ENCODE peak calls at places on chromosomes 13 and 19, in five cellular contexts. W, C, X, Y and I are unnamed samples.

GRCh38 chr19:50508850-50509190 is 2.2 kb downstream of the JOSD2 start:
- DNase-seq in W (no peak), Y (no peak), C (no peak), X (no peak), I (no peak)

GRCh38 chr19:51325161-51325979 is 13.9 kb downstream of the IGLON5 start:
- DNase-seq in W (no peak), Y (no peak), X (no peak), C (no peak), I (no peak)

GRCh38 chr19:32866061-32866460 is 3.5 kb downstream of the SLC7A9 start:
- DNase-seq in X (no peak), W (no peak), C (no peak), Y (no peak), I (no peak)

GRCh38 chr13:101640797-101641400 is 188.4 kb downstream of the ITGBL1 start:
- DNase-seq in X (no peak), C (no peak), W (no peak), Y (no peak), I (peak)

GRCh38 chr13:43058318-43058674 is 34.9 kb downstream of the DNAJC15 start:
- DNase-seq in X (no peak), Y (no peak), W (peak), C (no peak), I (no peak)

GRCh38 chr13:45206340-45206739 is 5.5 kb upstream of the KCTD4 start:
- DNase-seq in C (peak), Y (no peak), W (peak), X (no peak), I (peak)

GRCh38 chr19:33312065-33312464 is 9.7 kb upstream of the CEBPA start:
- DNase-seq in W (no peak), C (no peak), Y (no peak), X (no peak), I (no peak)

GRCh38 chr19:1070576-1070930 is 3.6 kb downstream of the ARHGAP45 start:
- DNase-seq in X (peak), Y (no peak), W (no peak), C (no peak), I (no peak)

GRCh38 chr13:59086147-59086546 is 1077.6 kb downstream of the DIAPH3 start:
- DNase-seq in W (no peak), X (no peak), C (no peak), Y (no peak), I (peak)

GRCh38 chr13:46721054-46721453 is 75.9 kb downstream of the ESD start:
- DNase-seq in X (peak), W (peak), Y (peak), C (no peak), I (peak)

GRCh38 chr13:52815330-52815729 is 33.1 kb downstream of the PCDH8 start:
- DNase-seq in X (no peak), W (no peak), C (no peak), Y (no peak), I (no peak)

GRCh38 chr13:102642029-102642428 is 45.2 kb downstream of the TPP2 start:
- DNase-seq in Y (no peak), W (no peak), X (no peak), C (no peak), I (no peak)

GRCh38 chr13:113941571-113942191 is 32.2 kb downstream of the C13orf46 start:
- DNase-seq in X (no peak), C (no peak), W (no peak), Y (no peak), I (no peak)

GRCh38 chr13:32234914-32235313 is 80.2 kb downstream of the ZAR1L start:
- DNase-seq in C (no peak), Y (no peak), X (no peak), W (no peak), I (no peak)

GRCh38 chr13:41354416-41354815 is 43.3 kb downstream of the NAA16 start:
- DNase-seq in Y (no peak), W (no peak), C (no peak), X (no peak), I (no peak)

GRCh38 chr13:95921485-95921884 is 131.7 kb downstream of the UGGT2 start:
- DNase-seq in C (no peak), W (no peak), Y (no peak), X (no peak), I (no peak)

GRCh38 chr19:58129284-58129683 is 21.3 kb downstream of the ZNF329 start:
- DNase-seq in W (no peak), C (no peak), Y (no peak), X (no peak), I (no peak)

GRCh38 chr13:106566682-106567420 is 1.1 kb downstream of the ARGLU1 start:
- DNase-seq in X (peak), Y (peak), C (no peak), W (no peak), I (peak)

GRCh38 chr13:75633285-75633684 is 2.8 kb upstream of the LMO7 start:
- DNase-seq in X (no peak), C (no peak), W (no peak), Y (no peak), I (no peak)

GRCh38 chr13:23796546-23796945 is 92.7 kb downstream of the MIPEP start:
- DNase-seq in W (no peak), C (no peak), X (no peak), Y (no peak), I (no peak)

GRCh38 chr13:33825083-33825482 is 7.1 kb downstream of the RFC3 start:
- DNase-seq in W (no peak), X (no peak), C (no peak), Y (no peak), I (no peak)

GRCh38 chr19:43563816-43564215 is 11.5 kb downstream of the XRCC1 start:
- DNase-seq in W (no peak), Y (no peak), X (no peak), C (no peak), I (no peak)

GRCh38 chr19:55319786-55320185 is 5.4 kb downstream of the TMEM150B start:
- DNase-seq in C (no peak), Y (no peak), X (peak), W (no peak), I (peak)

GRCh38 chr19:35143231-35143715 is at the start of gene FXYD7:
- DNase-seq in X (peak), W (no peak), Y (no peak), C (no peak), I (no peak)

GRCh38 chr13:99308481-99309087 is 1.4 kb upstream of the GPR183 start:
- DNase-seq in X (no peak), W (no peak), C (no peak), Y (no peak), I (no peak)
- H3K4me3 ChIP-seq in X (no peak), W (no peak), C (no peak), Y (no peak), I (no peak)

GRCh38 chr13:93794197-93794885 is 567.7 kb downstream of the GPC6 start:
- DNase-seq in W (no peak), C (no peak), X (no peak), Y (no peak), I (no peak)

GRCh38 chr13:93784191-93784590 is 557.6 kb downstream of the GPC6 start:
- DNase-seq in C (no peak), X (no peak), Y (no peak), W (no peak), I (no peak)

GRCh38 chr13:93788456-93788855 is 561.8 kb downstream of the GPC6 start:
- DNase-seq in C (no peak), X (no peak), Y (no peak), W (no peak), I (no peak)

GRCh38 chr13:93786846-93787245 is 560.2 kb downstream of the GPC6 start:
- DNase-seq in C (no peak), Y (no peak), W (no peak), X (no peak), I (no peak)

GRCh38 chr13:93789058-93789457 is 562.5 kb downstream of the GPC6 start:
- DNase-seq in C (no peak), W (no peak), X (no peak), Y (no peak), I (no peak)
- TF ChIP-seq POLR2AphosphoS5 in C (no peak), W (no peak), X (no peak), Y (no peak), I (no peak)

DNA sequence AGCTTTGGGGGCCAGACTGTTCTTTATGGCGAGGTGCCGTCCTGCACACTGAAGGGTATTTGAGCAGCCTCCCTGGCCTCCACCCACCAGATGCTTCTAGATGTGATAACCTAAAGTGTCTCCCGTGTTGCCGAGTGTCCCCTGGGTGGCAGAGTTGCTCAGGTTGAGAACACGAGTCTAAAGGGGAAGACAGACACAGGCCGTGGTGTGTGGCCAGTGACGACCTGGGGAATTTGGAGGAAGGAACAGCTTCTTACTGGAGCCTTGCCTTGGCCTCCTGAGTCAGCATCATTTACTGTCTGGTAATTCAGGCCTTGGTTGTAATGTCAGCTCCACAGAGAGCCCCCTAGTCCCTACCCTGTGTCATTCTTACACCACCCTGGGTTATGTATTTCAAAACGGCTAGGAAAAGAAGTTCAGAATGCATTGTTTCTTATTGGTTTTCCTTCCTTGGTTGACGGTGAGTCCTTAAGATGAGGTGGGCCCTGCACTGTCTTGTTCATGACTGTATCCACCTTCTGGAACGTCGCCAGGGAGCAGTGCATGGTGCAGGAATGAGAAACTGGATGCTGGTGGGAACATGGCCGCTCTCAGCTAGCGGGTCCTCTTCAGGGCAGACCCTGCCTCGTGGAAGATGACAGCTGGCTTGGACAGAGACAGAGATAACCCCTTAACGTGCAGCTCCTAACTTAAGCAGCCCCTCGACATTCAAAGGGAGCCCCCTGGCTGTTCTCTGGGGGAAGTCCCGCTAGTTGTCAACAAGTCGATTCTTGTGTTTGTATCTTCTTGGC is 7.1 kb downstream of the SIN3B start:
- DNase-seq in X (peak), C (no peak), Y (no peak), W (no peak), I (no peak)
- TF ChIP-seq CTCF in X (peak), C (no peak), Y (no peak), W (no peak), I (no peak)

GRCh38 chr19:19474950-19475781 is 40.2 kb downstream of the TSSK6 start:
- DNase-seq in Y (no peak), C (no peak), W (no peak), X (peak), I (no peak)
- H3K4me3 ChIP-seq in Y (no peak), C (no peak), W (no peak), X (peak), I (no peak)

DNA sequence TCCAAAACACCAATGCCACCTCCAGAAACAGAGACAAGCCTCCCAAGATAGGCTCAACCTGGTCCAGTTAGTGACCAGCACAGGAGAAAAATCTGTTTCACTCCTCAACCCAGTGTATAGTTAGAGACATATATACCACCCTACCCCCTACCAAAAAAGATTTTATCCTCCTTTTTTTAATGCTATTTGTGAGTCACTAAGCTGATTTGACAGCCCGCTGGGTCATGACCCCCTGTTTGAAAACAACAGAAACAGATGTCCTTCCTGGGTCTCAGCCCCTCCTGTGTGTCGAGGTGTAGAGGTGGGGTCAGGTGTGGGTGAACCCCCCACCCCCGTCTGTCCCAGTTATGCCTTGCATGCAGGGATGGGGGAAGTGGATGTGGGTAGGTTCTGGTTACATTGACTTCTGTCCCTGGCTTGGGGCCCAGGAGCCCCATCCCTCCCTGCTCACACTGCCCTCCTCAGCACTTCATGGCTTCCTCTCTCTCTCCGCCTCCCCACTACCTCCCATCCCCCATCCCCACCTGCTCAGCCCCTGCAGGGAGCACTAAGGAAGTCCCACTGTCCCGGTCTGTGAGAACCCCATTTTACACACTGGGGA is 14.0 kb upstream of the TOMM40 start:
- DNase-seq in Y (no peak), C (no peak), W (no peak), X (no peak), I (no peak)
- TF ChIP-seq POLR2AphosphoS5 in Y (no peak), C (no peak), W (no peak), X (no peak), I (no peak)

DNA sequence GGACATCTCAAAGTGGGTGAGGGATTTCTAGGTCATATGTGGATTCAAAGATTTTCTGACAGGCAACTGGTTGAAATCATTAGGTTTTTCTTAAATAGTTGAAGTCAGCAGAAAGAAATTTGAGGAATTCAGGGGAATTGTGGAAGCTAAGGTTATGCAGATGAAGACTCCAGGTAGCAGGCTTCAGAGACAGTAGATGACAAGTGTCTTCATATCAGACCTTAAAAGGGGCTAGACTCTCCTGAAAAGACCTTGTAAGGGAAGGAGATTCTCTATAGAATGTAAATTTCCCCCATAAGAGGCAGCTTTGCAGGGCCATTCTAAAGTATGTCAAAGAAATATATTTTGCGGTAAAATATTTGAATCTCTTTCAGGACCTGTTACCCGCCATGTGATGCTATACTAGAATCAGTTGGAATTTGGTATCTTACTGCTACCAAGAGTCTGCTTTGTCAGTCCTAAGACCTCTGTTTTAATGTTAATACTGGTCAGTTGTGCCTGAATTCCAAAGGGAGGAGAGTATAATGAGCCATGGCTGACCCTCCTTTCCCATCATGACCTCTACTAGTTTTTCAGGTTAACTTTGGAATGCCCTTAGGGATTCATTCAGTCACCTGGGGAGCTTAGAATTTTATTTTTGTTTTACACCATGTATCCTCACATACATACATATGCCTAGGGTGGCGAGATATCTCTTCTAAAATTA is 1115.5 kb upstream of the SLC10A2 start:
- DNase-seq in X (peak), C (no peak), W (no peak), Y (no peak), I (no peak)
- TF ChIP-seq CTCF in X (no peak), C (no peak), W (no peak), Y (no peak), I (no peak)